ENCODE peak calls at places on chromosomes 13 and 19, in five cellular contexts. G is retinal pigment epithelial cell, X is fibroblast of mammary gland, I is A673, L is HCT116. W is an unnamed sample.

GRCh38 chr13:45419945-45420344 is 1.8 kb upstream of the SLC25A30 start:
- DNase-seq in L (no peak), X (no peak), G (no peak), I (no peak), W (no peak)

GRCh38 chr19:36973021-36973843 is 57.1 kb downstream of the ZNF568 start:
- DNase-seq in I (peak; percentile 43), X (peak; percentile 72), G (peak; percentile 46), L (no peak), W (peak; percentile 18)

GRCh38 chr13:46795321-46795720 is 1.6 kb downstream of the ESD start:
- DNase-seq in G (peak; percentile 70), I (no peak), X (peak; percentile 32), L (no peak), W (no peak)

GRCh38 chr19:13058951-13059660 is 43.6 kb downstream of the LYL1 start:
- DNase-seq in G (no peak), X (peak; percentile 30), I (no peak), L (no peak), W (no peak)

GRCh38 chr19:56611288-56611687 is 16.2 kb downstream of the ZNF71 start:
- DNase-seq in L (no peak), X (no peak), I (no peak), G (no peak), W (no peak)

GRCh38 chr13:93304868-93305613 is 78.4 kb downstream of the GPC6 start:
- DNase-seq in X (no peak), G (no peak), I (no peak), L (no peak), W (no peak)

GRCh38 chr19:2097330-2098327 is 914 bp downstream of the IZUMO4 start:
- DNase-seq in I (no peak), L (no peak), X (no peak), G (no peak), W (no peak)

GRCh38 chr13:41407380-41407779 is 50.0 kb upstream of the RGCC start:
- DNase-seq in I (no peak), X (peak; percentile 42), G (no peak), L (no peak), W (no peak)

GRCh38 chr13:73060251-73061160 is 1.7 kb downstream of the KLF5 start:
- DNase-seq in I (peak; percentile 23), X (peak; percentile 88), G (no peak), L (no peak), W (peak; percentile 68)

GRCh38 chr13:34338102-34338501 is 520.2 kb downstream of the RFC3 start:
- DNase-seq in X (no peak), G (no peak), L (no peak), I (no peak), W (no peak)

GRCh38 chr13:112247471-112248405 is 128.4 kb upstream of the SPACA7 start:
- DNase-seq in L (no peak), I (no peak), G (no peak), X (no peak), W (no peak)

GRCh38 chr13:30679483-30680330 is 55.6 kb upstream of the ALOX5AP start:
- DNase-seq in X (peak; percentile 51), I (peak; percentile 56), L (no peak), G (no peak), W (no peak)

GRCh38 chr19:9818175-9818733 is 625 bp downstream of the FBXL12 start:
- DNase-seq in L (no peak), I (no peak), G (no peak), X (no peak), W (no peak)

GRCh38 chr13:69458013-69458412 is 649.6 kb upstream of the ATXN8OS start:
- DNase-seq in I (no peak), L (no peak), X (no peak), G (no peak), W (no peak)

GRCh38 chr19:55459950-55460657 is 1.3 kb downstream of the ISOC2 start:
- DNase-seq in X (peak; percentile 34), L (no peak), I (peak; percentile 37), G (no peak), W (no peak)

GRCh38 chr19:19554074-19555023 is 16.3 kb downstream of the CILP2 start:
- DNase-seq in G (no peak), X (peak; percentile 48), I (peak; percentile 61), L (no peak), W (no peak)

GRCh38 chr13:51534075-51534817 is 50.0 kb upstream of the WDFY2 start:
- DNase-seq in L (no peak), G (no peak), X (no peak), I (peak; percentile 53), W (no peak)

GRCh38 chr13:28283600-28283999 is 145.3 kb downstream of the PAN3 start:
- DNase-seq in I (no peak), L (no peak), X (no peak), G (no peak), W (no peak)

GRCh38 chr13:99796175-99796819 is 175.3 kb downstream of the ZIC5 start:
- DNase-seq in G (no peak), L (no peak), I (peak; percentile 83), X (peak; percentile 51), W (peak; percentile 8)

GRCh38 chr13:113804703-113805430 is 45.8 kb downstream of the TMEM255B start:
- DNase-seq in L (no peak), X (no peak), I (no peak), G (no peak), W (no peak)

GRCh38 chr13:97344250-97345175 is 89.5 kb upstream of the RAP2A start:
- DNase-seq in X (peak; percentile 75), I (peak; percentile 73), L (peak; percentile 49), G (no peak), W (no peak)

GRCh38 chr19:13329766-13330165 is 176.5 kb downstream of the CACNA1A start:
- DNase-seq in L (no peak), I (no peak), G (no peak), X (no peak), W (no peak)

GRCh38 chr13:46372071-46372470 is 15.0 kb downstream of the RUBCNL start:
- DNase-seq in X (no peak), L (no peak), I (no peak), G (no peak), W (no peak)

GRCh38 chr13:84870190-84870589 is 929.0 kb downstream of the SLITRK6 start:
- DNase-seq in L (no peak), X (peak; percentile 1), I (peak; percentile 48), G (no peak), W (no peak)

GRCh38 chr19:33815410-33816340 is 19.0 kb downstream of the KCTD15 start:
- DNase-seq in I (peak; percentile 17), X (peak; percentile 35), L (no peak), G (no peak), W (no peak)

GRCh38 chr19:12180377-12180776 is 17.5 kb downstream of the ZNF136 start:
- DNase-seq in I (no peak), G (no peak), L (no peak), X (no peak), W (no peak)

GRCh38 chr13:87426737-87427136 is 244.4 kb upstream of the SLITRK5 start:
- DNase-seq in I (no peak), X (no peak), G (no peak), L (no peak), W (no peak)

GRCh38 chr19:18230941-18231734 is 4.9 kb upstream of the PDE4C start:
- DNase-seq in X (no peak), L (no peak), G (no peak), I (no peak), W (no peak)

GRCh38 chr19:42401365-42402303 is 11.5 kb upstream of the CNFN start:
- DNase-seq in L (no peak), I (peak; percentile 86), G (peak; percentile 36), X (peak; percentile 77), W (peak; percentile 35)

GRCh38 chr19:42406111-42406510 is 16.0 kb upstream of the CNFN start:
- DNase-seq in I (no peak), L (no peak), X (no peak), G (no peak), W (no peak)

GRCh38 chr19:42403586-42403985 is 13.5 kb upstream of the CNFN start:
- DNase-seq in I (no peak), L (no peak), X (no peak), G (no peak), W (no peak)

GRCh38 chr19:42400404-42400803 is 10.3 kb upstream of the CNFN start:
- DNase-seq in L (no peak), G (no peak), I (no peak), X (no peak), W (no peak)

GRCh38 chr19:42402376-42403116 is 12.4 kb upstream of the CNFN start:
- DNase-seq in L (no peak), I (no peak), G (no peak), X (no peak), W (no peak)
- H3K4me3 ChIP-seq in L (peak overlapping the region; percentile 35), I (peak overlapping the region; percentile 55), G (peak overlapping the region; percentile 48), X (no peak overlapping the region), W (peak overlapping the region; percentile 54)

GRCh38 chr19:24069907-24070657 is 16.9 kb upstream of the ZNF254 start:
- DNase-seq in G (no peak), X (no peak), I (no peak), L (no peak), W (no peak)
- H3K4me3 ChIP-seq in G (no peak overlapping the region), X (no peak overlapping the region), I (no peak overlapping the region), L (no peak overlapping the region), W (no peak overlapping the region)

GRCh38 chr19:38303517-38304351 is at the start of gene C19orf33:
- DNase-seq in L (peak; percentile 84), G (peak; percentile 37), X (no peak), I (no peak), W (no peak)

GRCh38 chr19:38304352-38304865 is 358 bp downstream of the C19orf33 start:
- DNase-seq in X (no peak), I (no peak), L (no peak), G (no peak), W (no peak)

GRCh38 chr19:38307076-38307475 is 3.0 kb downstream of the C19orf33 start:
- DNase-seq in X (no peak), L (no peak), G (no peak), I (no peak), W (no peak)

GRCh38 chr19:38306236-38306635 is 2.2 kb downstream of the C19orf33 start:
- DNase-seq in L (no peak), X (no peak), I (no peak), G (no peak), W (no peak)

DNA sequence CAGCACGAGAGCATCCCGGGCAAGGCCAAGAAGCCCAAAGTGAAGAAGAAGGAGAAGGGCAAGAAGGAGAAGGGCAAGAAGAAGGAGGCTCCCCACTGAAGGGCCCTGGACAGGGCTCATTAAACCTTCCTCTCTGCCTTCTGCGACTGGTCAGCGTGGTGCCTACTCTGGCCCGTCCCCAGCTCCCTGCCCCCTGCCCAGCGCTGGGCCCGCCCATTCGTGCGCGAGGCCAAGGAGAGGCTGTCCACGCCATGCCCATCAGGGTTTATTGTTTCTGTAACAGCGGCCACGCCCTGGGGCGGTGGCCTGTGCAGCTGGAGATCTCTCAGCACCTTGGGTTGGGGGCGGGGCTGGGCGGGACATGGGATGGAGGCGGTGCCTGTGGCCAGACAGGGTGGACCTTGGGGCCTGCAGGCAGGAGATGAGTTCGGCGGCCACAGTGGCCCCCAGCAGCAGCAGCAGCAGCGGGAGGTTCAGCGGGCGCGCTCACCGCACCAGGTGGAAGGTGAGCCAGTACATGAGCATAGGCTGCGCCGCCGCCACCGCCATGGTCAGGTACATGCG is 897 bp downstream of the C19orf33 start:
- DNase-seq in G (peak; percentile 33), I (no peak), X (no peak), L (peak; percentile 96), W (no peak)
- H3K4me3 ChIP-seq in G (no peak overlapping the region), I (no peak overlapping the region), X (no peak overlapping the region), L (peak overlapping the region; percentile 91), W (no peak overlapping the region)

DNA sequence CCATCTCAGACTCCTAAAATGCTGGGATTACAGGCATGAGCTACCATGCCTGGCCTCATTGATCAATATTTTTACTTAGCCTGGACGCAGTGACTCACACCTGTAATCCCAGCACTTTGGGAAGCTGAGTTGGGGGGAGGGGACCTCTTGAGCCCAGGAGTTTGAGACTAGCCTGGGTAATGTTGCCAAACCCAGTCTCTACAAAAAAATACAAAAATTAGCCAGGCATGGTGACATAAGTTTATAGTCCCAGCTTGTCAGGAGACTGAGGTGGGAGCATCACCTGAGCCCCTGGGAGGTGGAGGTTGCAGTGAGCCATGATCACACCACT is 1.9 kb downstream of the SAE1 start:
- DNase-seq in L (no peak), G (no peak), I (no peak), X (no peak), W (no peak)
- H3K4me3 ChIP-seq in L (peak overlapping the region; percentile 98), G (no peak overlapping the region), I (peak overlapping the region; percentile 79), X (no peak overlapping the region), W (no peak overlapping the region)